ENCODE peak calls at places on chromosomes 11 and 22, in five cellular contexts. B is spleen; H is stomach; R is CD8-positive, alpha-beta memory T cell; P is pancreas. O is an unnamed sample.

GRCh38 chr11:34565417-34566208 is 52.0 kb upstream of the ELF5 start:
- DNase-seq in H (no peak), B (no peak), P (no peak), R (no peak), O (no peak)

GRCh38 chr22:37940698-37941376 is 12.6 kb downstream of the C22orf23 start:
- DNase-seq in R (no peak), B (no peak), H (no peak), P (no peak), O (no peak)

GRCh38 chr11:57131080-57131790 is 50.5 kb upstream of the LRRC55 start:
- DNase-seq in R (no peak), B (no peak), P (no peak), H (peak; percentile 57), O (peak; percentile 49)

GRCh38 chr11:1072116-1072820 is 2.4 kb upstream of the MUC2 start:
- DNase-seq in P (no peak), H (no peak), R (no peak), B (peak; percentile 79), O (no peak)

GRCh38 chr11:95067828-95068244 is 1.1 kb downstream of the SRSF8 start:
- DNase-seq in P (no peak), H (no peak), B (peak; percentile 87), R (no peak), O (no peak)

GRCh38 chr22:29071261-29072045 is 1.4 kb upstream of the KREMEN1 start:
- DNase-seq in H (peak; percentile 65), R (no peak), B (peak; percentile 84), P (peak; percentile 38), O (peak; percentile 60)

GRCh38 chr22:37887610-37888378 is 18.3 kb upstream of the MICALL1 start:
- DNase-seq in H (no peak), R (no peak), P (no peak), B (no peak), O (peak; percentile 34)

GRCh38 chr11:63866211-63866610 is 27.3 kb downstream of the MARK2 start:
- DNase-seq in B (no peak), H (peak; percentile 89), P (peak; percentile 74), R (peak; percentile 79), O (peak; percentile 86)

GRCh38 chr22:40509401-40510134 is 127.0 kb downstream of the MRTFA start:
- DNase-seq in R (no peak), B (no peak), P (peak; percentile 67), H (peak; percentile 34), O (peak; percentile 43)

GRCh38 chr11:119484741-119485605 is 62.0 kb upstream of the THY1 start:
- DNase-seq in H (peak; percentile 24), B (peak; percentile 59), R (no peak), P (no peak), O (no peak)

GRCh38 chr11:70619591-70619990 is 221.3 kb downstream of the CTTN start:
- DNase-seq in P (no peak), R (no peak), B (no peak), H (no peak), O (no peak)

GRCh38 chr11:86811637-86812321 is 11.4 kb downstream of the PRSS23 start:
- DNase-seq in B (no peak), P (peak; percentile 35), H (peak; percentile 55), R (no peak), O (no peak)

GRCh38 chr11:94934362-94934761 is 39.0 kb downstream of the CWC15 start:
- DNase-seq in B (no peak), P (no peak), H (no peak), R (no peak), O (no peak)

GRCh38 chr11:119445850-119446249 is 22.9 kb upstream of the THY1 start:
- DNase-seq in R (no peak), B (no peak), H (no peak), P (no peak), O (no peak)

DNA sequence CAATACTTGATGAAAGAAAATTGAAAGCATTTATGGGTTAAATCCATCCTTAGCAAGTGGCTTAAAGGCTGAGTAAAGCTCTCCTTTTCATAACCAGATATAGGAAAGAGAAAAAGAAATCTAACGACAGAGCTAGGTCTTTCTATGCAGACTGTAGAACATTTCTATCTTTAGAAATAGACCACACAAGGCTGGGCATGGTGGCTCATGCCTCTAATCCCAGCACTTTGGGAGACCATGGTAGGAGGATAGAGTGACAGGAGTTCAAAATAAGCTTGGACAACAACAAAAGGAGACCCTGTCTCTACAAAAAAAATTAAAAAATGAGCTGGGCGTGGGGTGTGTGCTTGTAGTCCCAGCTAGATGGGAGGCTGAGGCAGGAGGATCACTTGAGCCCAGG is 90.7 kb downstream of the APOL5 start:
- DNase-seq in P (no peak), H (no peak), B (no peak), R (no peak), O (no peak)
- H3K36me3 ChIP-seq in P (no peaks in the 10 kb centered on the region), H (peaks cover 28% of the 10 kb centered on the region), B (no peaks in the 10 kb centered on the region), R (no peaks in the 10 kb centered on the region), O (peaks cover 15% of the 10 kb centered on the region)

GRCh38 chr11:66259976-66260375 is 8.5 kb upstream of the RAB1B start:
- DNase-seq in H (no peak), R (no peak), B (no peak), P (no peak), O (no peak)
- H3K36me3 ChIP-seq in H (peaks cover 54% of the 10 kb centered on the region), R (peaks cover 13% of the 10 kb centered on the region), B (peaks cover 17% of the 10 kb centered on the region), P (no peaks in the 10 kb centered on the region), O (no peaks in the 10 kb centered on the region)

GRCh38 chr11:65403607-65404121 is 17.2 kb downstream of the FRMD8 start:
- DNase-seq in H (no peak), B (no peak), P (no peak), R (no peak), O (no peak)
- H3K36me3 ChIP-seq in H (peaks cover 96% of the 10 kb centered on the region), B (peaks cover 63% of the 10 kb centered on the region), P (peaks cover 22% of the 10 kb centered on the region), R (peaks cover 9% of the 10 kb centered on the region), O (peaks cover 39% of the 10 kb centered on the region)

GRCh38 chr11:124078591-124078990 is 36.7 kb upstream of the VWA5A start:
- DNase-seq in R (no peak), B (no peak), H (no peak), P (no peak), O (no peak)
- H3K36me3 ChIP-seq in R (no peaks in the 10 kb centered on the region), B (no peaks in the 10 kb centered on the region), H (no peaks in the 10 kb centered on the region), P (no peaks in the 10 kb centered on the region), O (no peaks in the 10 kb centered on the region)

DNA sequence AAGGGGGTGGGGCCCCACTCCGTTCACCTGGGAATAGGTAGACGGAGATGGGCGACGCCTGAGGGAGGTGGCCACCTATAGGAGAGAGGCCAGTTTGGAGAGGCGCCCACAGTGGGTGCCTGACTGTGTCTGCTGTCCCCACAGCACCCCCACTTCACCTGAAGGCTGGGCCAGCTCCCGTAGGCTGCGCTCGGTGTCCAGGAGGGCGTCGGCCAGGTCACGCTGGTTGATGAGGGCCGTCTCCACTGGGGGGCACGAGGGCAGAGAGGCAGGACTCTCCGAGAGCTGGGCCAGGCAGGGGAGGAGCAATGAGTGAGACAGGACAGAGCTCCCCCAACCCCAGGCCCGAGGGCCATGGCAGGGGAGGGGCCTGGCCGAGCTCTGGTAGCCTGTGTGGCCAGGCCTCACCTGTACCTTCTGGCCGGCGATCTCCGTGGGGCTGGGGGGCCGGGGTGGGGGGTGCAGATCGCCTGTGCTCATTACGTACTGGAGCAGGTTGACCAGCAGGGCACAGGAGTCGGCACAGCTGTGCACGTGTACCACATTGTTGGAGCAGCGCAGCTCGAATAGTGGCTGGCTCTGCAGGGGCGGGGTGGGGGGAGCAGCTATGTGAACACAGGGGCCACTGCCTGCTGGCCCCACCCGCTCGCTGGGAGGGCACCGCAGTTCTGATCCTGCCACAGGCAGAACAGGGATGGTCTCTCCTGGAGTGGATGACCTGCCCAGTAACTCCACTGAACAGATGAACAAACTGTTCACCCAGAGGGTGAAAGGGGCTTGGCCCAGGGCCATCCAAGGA is 14.7 kb downstream of the ATG2A start:
- DNase-seq in R (no peak), P (no peak), H (no peak), B (no peak), O (no peak)
- H3K36me3 ChIP-seq in R (peaks cover 20% of the 10 kb centered on the region), P (peaks cover 33% of the 10 kb centered on the region), H (peaks cover 100% of the 10 kb centered on the region), B (peaks cover 85% of the 10 kb centered on the region), O (peaks cover 59% of the 10 kb centered on the region)

GRCh38 chr11:11335043-11335442 is 18.0 kb downstream of the CSNK2A3 start:
- DNase-seq in B (no peak), H (no peak), R (no peak), P (no peak), O (no peak)

GRCh38 chr11:11332141-11332710 is 20.8 kb downstream of the CSNK2A3 start:
- DNase-seq in R (no peak), B (no peak), H (no peak), P (no peak), O (no peak)

GRCh38 chr11:11334607-11335006 is 18.4 kb downstream of the CSNK2A3 start:
- DNase-seq in P (no peak), B (no peak), R (no peak), H (no peak), O (peak; percentile 42)

GRCh38 chr11:11324090-11324489 is 29.0 kb downstream of the CSNK2A3 start:
- DNase-seq in R (no peak), B (no peak), H (no peak), P (no peak), O (no peak)

DNA sequence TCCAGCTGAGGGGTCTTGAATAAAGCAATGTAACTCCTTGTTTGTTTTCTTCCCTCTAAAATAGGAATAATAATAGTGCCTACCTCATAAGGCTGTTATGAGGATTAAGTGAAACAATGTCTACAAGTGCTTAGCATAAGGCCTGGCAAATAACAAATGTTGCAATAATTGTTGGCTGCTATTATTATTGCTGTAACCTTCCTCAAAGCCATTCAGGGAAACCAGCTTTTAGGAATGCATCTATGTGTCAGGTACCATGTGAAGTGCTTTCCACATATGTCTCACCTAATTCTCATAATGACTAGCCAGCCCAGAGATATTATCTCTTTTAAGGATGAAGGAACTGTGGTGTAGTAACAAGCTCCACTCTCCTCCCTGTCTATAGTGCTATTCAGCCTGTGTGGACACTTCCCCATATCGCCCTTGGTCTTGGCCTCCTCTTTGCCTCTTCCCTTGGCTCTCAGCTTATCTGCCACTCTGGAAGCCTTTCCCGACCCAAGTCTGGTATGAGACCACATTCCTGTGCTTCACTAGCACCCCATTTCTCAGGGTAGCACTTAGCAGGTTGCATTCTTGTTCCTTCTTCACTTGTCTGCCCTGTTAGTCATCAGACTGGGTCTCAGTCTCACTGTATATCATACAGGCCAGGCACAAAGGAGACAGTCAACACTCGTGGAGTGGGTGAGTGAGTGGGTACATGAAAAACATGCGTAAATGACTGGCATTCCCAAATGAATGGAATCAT is 23.8 kb downstream of the CSNK2A3 start:
- DNase-seq in B (no peak), P (no peak), R (no peak), H (no peak), O (no peak)
- H3K36me3 ChIP-seq in B (no peaks in the 10 kb centered on the region), P (no peaks in the 10 kb centered on the region), R (no peaks in the 10 kb centered on the region), H (no peaks in the 10 kb centered on the region), O (peaks cover 19% of the 10 kb centered on the region)

GRCh38 chr11:134231958-134232674 is 7.6 kb downstream of the VPS26B start:
- DNase-seq in R (no peak), H (no peak), B (no peak), P (no peak), O (no peak)

GRCh38 chr11:134230339-134230738 is 5.9 kb downstream of the VPS26B start:
- DNase-seq in B (no peak), P (no peak), R (no peak), H (no peak), O (no peak)

GRCh38 chr11:134235399-134235798 is 10.9 kb downstream of the VPS26B start:
- DNase-seq in B (no peak), P (no peak), R (no peak), H (no peak), O (no peak)

GRCh38 chr11:134236834-134237556 is 12.5 kb downstream of the VPS26B start:
- DNase-seq in H (no peak), R (no peak), P (no peak), B (no peak), O (no peak)

DNA sequence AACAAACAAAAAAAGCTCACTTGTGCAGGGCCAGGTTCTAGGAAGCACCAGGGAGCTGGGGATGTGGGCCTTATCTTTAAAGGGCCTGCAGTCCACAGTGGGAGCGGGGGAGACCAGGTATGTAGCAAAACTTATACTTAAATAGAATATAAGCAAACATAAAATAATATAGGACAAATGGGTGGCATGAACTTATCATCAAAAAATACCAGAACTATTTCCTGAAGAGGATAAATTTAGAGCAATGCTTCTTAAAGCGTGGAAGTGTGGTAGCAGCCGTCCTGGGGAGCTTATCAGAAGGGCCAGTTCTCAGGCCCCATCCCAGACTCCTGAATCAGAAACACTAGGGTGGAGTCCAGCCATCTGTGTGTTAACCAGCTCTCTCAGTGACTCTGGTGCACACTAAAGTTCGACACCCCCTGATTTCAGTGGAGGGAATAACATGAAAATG is 9.3 kb downstream of the VPS26B start:
- DNase-seq in B (no peak), R (no peak), P (no peak), H (no peak), O (no peak)
- H3K36me3 ChIP-seq in B (no peaks in the 10 kb centered on the region), R (peaks cover 23% of the 10 kb centered on the region), P (no peaks in the 10 kb centered on the region), H (peaks cover 41% of the 10 kb centered on the region), O (no peaks in the 10 kb centered on the region)

O was measured in thyroid gland.